ENCODE peak calls at places on chromosomes 11 and 22, in five cellular contexts. One of them, this sample, is unnamed.
A peak's percentile ranks its signal among the peaks of the same experiment; 100 is the strongest.

GRCh38 chr11:119258180-119258579 is 52.0 kb downstream of the CBL start:
- DNase-seq in RWPE1: no peak
- DNase-seq in H1: no peak
- DNase-seq in colonic mucosa: no peak
- DNase-seq in pancreas: no peak
- DNase-seq in this sample: no peak

GRCh38 chr22:44668886-44669724 is 32.9 kb upstream of the PRR5 start:
- DNase-seq in RWPE1: no peak
- DNase-seq in H1: no peak
- DNase-seq in colonic mucosa: no peak
- DNase-seq in pancreas: no peak
- DNase-seq in this sample: no peak

GRCh38 chr22:20115691-20116375 is at the start of gene RANBP1:
- DNase-seq in RWPE1: no peak
- DNase-seq in H1: no peak
- DNase-seq in colonic mucosa: no peak
- DNase-seq in pancreas: no peak
- DNase-seq in this sample: no peak

GRCh38 chr11:44899959-44900358 is 50.7 kb downstream of the TP53I11 start:
- DNase-seq in RWPE1: peak; percentile 71
- DNase-seq in H1: no peak
- DNase-seq in colonic mucosa: no peak
- DNase-seq in pancreas: no peak
- DNase-seq in this sample: no peak

GRCh38 chr11:104968365-104968855 is at the start of gene CASP4:
- DNase-seq in RWPE1: peak; percentile 64
- DNase-seq in H1: no peak
- DNase-seq in colonic mucosa: peak; percentile 53
- DNase-seq in pancreas: peak; percentile 22
- DNase-seq in this sample: no peak

GRCh38 chr11:126543691-126544090 is 188.2 kb downstream of the ST3GAL4 start:
- DNase-seq in RWPE1: no peak
- DNase-seq in H1: no peak
- DNase-seq in colonic mucosa: no peak
- DNase-seq in pancreas: no peak
- DNase-seq in this sample: no peak

GRCh38 chr11:117380676-117381075 is 53.0 kb downstream of the CEP164 start:
- DNase-seq in RWPE1: no peak
- DNase-seq in H1: no peak
- DNase-seq in colonic mucosa: no peak
- DNase-seq in pancreas: no peak
- DNase-seq in this sample: no peak

GRCh38 chr22:45594123-45594941 is 77.3 kb upstream of the ATXN10 start:
- DNase-seq in RWPE1: no peak
- DNase-seq in H1: no peak
- DNase-seq in colonic mucosa: no peak
- DNase-seq in pancreas: no peak
- DNase-seq in this sample: no peak

GRCh38 chr22:43832393-43833265 is 20.5 kb upstream of the EFCAB6 start:
- DNase-seq in RWPE1: no peak
- DNase-seq in H1: no peak
- DNase-seq in colonic mucosa: no peak
- DNase-seq in pancreas: no peak
- DNase-seq in this sample: no peak

GRCh38 chr11:45609902-45610301 is 55.5 kb downstream of the CHST1 start:
- DNase-seq in RWPE1: no peak
- DNase-seq in H1: no peak
- DNase-seq in colonic mucosa: no peak
- DNase-seq in pancreas: no peak
- DNase-seq in this sample: no peak

GRCh38 chr22:31844941-31845340 is 91.1 kb downstream of the DEPDC5 start:
- DNase-seq in RWPE1: no peak
- DNase-seq in H1: no peak
- DNase-seq in colonic mucosa: no peak
- DNase-seq in pancreas: no peak
- DNase-seq in this sample: no peak

GRCh38 chr11:106398396-106399074 is 321.1 kb downstream of the AASDHPPT start:
- DNase-seq in RWPE1: no peak
- DNase-seq in H1: no peak
- DNase-seq in colonic mucosa: no peak
- DNase-seq in pancreas: no peak
- DNase-seq in this sample: no peak

GRCh38 chr11:46003647-46004046 is 81.2 kb downstream of the LARGE2 start:
- DNase-seq in RWPE1: no peak
- DNase-seq in H1: no peak
- DNase-seq in colonic mucosa: no peak
- DNase-seq in pancreas: no peak
- DNase-seq in this sample: no peak

GRCh38 chr11:28659716-28660348 is 551.6 kb downstream of the METTL15 start:
- DNase-seq in RWPE1: no peak
- DNase-seq in H1: no peak
- DNase-seq in colonic mucosa: no peak
- DNase-seq in pancreas: no peak
- DNase-seq in this sample: no peak

GRCh38 chr22:43669190-43669589 is 142.9 kb downstream of the EFCAB6 start:
- DNase-seq in RWPE1: no peak
- DNase-seq in H1: no peak
- DNase-seq in colonic mucosa: no peak
- DNase-seq in pancreas: no peak
- DNase-seq in this sample: no peak

GRCh38 chr11:128613300-128613995 is 26.1 kb upstream of the ETS1 start:
- DNase-seq in RWPE1: no peak
- DNase-seq in H1: no peak
- DNase-seq in colonic mucosa: no peak
- DNase-seq in pancreas: no peak
- DNase-seq in this sample: no peak

DNA sequence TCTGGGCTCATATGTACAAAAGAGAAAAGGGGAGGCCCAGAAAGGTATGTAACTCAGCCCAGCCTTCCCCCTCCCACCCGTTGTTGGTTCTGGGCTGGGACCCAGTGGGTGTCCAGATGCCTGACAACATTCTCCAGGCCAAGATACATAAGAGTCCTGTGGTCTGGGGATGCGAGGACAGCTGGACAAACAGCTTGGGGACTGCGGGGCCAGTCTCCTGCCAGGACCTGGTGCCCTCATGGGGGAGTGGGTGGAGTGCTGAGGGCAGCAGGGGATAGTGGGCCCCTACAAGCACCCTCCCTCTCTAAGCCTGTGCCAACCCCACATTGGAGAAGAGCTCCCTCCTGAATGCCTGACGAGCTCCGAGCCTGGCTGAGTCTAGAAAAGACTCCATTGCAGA is 3.5 kb upstream of the SLC22A6 start:
- DNase-seq in RWPE1: no peak
- DNase-seq in H1: no peak
- DNase-seq in colonic mucosa: no peak
- DNase-seq in pancreas: no peak
- DNase-seq in this sample: no peak
- TF ChIP-seq CTCF in RWPE1: no peak
- TF ChIP-seq CTCF in H1: no peak
- TF ChIP-seq CTCF in colonic mucosa: no peak
- TF ChIP-seq CTCF in pancreas: no peak
- TF ChIP-seq CTCF in this sample: no peak

GRCh38 chr11:33323421-33323820 is 66.2 kb downstream of the HIPK3 start:
- DNase-seq in RWPE1: no peak
- DNase-seq in H1: no peak
- DNase-seq in colonic mucosa: no peak
- DNase-seq in pancreas: no peak
- DNase-seq in this sample: no peak
- TF ChIP-seq CTCF in RWPE1: no peak
- TF ChIP-seq CTCF in H1: no peak
- TF ChIP-seq CTCF in colonic mucosa: no peak
- TF ChIP-seq CTCF in pancreas: no peak
- TF ChIP-seq CTCF in this sample: no peak

GRCh38 chr11:18692941-18693760 is 5.4 kb upstream of the TMEM86A start:
- DNase-seq in RWPE1: no peak
- DNase-seq in H1: no peak
- DNase-seq in colonic mucosa: no peak
- DNase-seq in pancreas: no peak
- DNase-seq in this sample: no peak
- TF ChIP-seq CTCF in RWPE1: no peak
- TF ChIP-seq CTCF in H1: no peak
- TF ChIP-seq CTCF in colonic mucosa: no peak
- TF ChIP-seq CTCF in pancreas: no peak
- TF ChIP-seq CTCF in this sample: no peak

DNA sequence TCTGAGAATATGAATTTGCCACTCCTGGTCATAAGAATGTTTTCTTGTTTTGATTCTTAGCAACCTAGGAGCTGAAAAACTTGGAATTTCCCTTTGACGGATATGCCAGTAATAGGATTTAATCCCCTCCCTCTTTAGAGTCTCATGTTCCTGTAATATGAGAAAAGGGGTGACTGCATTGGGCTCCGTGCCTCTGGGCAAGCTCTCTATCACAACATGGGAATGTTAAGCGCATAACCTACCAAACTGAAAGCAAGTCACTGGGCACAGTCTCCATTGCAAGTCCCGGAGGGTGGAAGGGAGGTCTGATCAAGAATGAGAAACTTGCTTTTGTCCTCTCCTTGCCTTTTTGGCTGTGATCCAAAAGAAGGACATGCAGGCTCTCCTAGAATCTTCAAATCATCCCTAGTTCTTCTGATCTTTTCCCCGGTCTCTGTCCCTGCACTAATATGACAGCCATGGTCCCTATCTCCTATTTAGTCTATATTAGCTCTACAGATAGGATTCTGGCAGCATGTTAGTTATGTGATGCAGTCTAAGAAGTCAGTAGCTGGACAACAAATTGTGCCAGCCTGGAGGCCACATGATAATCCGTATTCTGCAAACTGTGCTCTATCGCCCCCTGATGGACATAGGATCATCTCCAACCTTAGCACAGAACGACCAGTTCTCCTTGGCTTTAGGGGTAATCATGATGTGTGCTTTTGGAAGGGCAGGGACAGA is 11.7 kb downstream of the OR10D3 start:
- DNase-seq in RWPE1: peak; percentile 38
- DNase-seq in H1: no peak
- DNase-seq in colonic mucosa: peak; percentile 75
- DNase-seq in pancreas: no peak
- DNase-seq in this sample: no peak
- TF ChIP-seq CTCF in RWPE1: peak; percentile 66
- TF ChIP-seq CTCF in H1: peak; percentile 74
- TF ChIP-seq CTCF in colonic mucosa: peak; percentile 73
- TF ChIP-seq CTCF in pancreas: peak; percentile 47
- TF ChIP-seq CTCF in this sample: peak; percentile 82

GRCh38 chr11:49221112-49221511 is 12.7 kb upstream of the FOLH1 start:
- DNase-seq in RWPE1: no peak
- DNase-seq in H1: no peak
- DNase-seq in colonic mucosa: no peak
- DNase-seq in pancreas: no peak
- DNase-seq in this sample: no peak
- TF ChIP-seq CTCF in RWPE1: no peak
- TF ChIP-seq CTCF in H1: no peak
- TF ChIP-seq CTCF in colonic mucosa: no peak
- TF ChIP-seq CTCF in pancreas: no peak
- TF ChIP-seq CTCF in this sample: no peak

GRCh38 chr11:76698321-76699043 is 27.9 kb upstream of the LRRC32 start:
- DNase-seq in RWPE1: no peak
- DNase-seq in H1: peak; percentile 27
- DNase-seq in colonic mucosa: no peak
- DNase-seq in pancreas: no peak
- DNase-seq in this sample: no peak
- TF ChIP-seq CTCF in RWPE1: no peak
- TF ChIP-seq CTCF in H1: peak; percentile 74
- TF ChIP-seq CTCF in colonic mucosa: no peak
- TF ChIP-seq CTCF in pancreas: no peak
- TF ChIP-seq CTCF in this sample: peak; percentile 64

GRCh38 chr11:47269002-47269828 is 718 bp upstream of the MADD start:
- DNase-seq in RWPE1: peak; percentile 90
- DNase-seq in H1: no peak
- DNase-seq in colonic mucosa: peak; percentile 91
- DNase-seq in pancreas: peak; percentile 89
- DNase-seq in this sample: peak; percentile 91

GRCh38 chr11:47271961-47272661 is 2.2 kb downstream of the MADD start:
- DNase-seq in RWPE1: no peak
- DNase-seq in H1: no peak
- DNase-seq in colonic mucosa: peak; percentile 51
- DNase-seq in pancreas: peak; percentile 58
- DNase-seq in this sample: no peak

GRCh38 chr11:47269829-47270305 is at the start of gene MADD:
- DNase-seq in RWPE1: peak; percentile 88
- DNase-seq in H1: no peak
- DNase-seq in colonic mucosa: peak; percentile 85
- DNase-seq in pancreas: peak; percentile 84
- DNase-seq in this sample: peak; percentile 87

GRCh38 chr11:47271328-47271727 is 1.4 kb downstream of the MADD start:
- DNase-seq in RWPE1: no peak
- DNase-seq in H1: no peak
- DNase-seq in colonic mucosa: no peak
- DNase-seq in pancreas: no peak
- DNase-seq in this sample: no peak

DNA sequence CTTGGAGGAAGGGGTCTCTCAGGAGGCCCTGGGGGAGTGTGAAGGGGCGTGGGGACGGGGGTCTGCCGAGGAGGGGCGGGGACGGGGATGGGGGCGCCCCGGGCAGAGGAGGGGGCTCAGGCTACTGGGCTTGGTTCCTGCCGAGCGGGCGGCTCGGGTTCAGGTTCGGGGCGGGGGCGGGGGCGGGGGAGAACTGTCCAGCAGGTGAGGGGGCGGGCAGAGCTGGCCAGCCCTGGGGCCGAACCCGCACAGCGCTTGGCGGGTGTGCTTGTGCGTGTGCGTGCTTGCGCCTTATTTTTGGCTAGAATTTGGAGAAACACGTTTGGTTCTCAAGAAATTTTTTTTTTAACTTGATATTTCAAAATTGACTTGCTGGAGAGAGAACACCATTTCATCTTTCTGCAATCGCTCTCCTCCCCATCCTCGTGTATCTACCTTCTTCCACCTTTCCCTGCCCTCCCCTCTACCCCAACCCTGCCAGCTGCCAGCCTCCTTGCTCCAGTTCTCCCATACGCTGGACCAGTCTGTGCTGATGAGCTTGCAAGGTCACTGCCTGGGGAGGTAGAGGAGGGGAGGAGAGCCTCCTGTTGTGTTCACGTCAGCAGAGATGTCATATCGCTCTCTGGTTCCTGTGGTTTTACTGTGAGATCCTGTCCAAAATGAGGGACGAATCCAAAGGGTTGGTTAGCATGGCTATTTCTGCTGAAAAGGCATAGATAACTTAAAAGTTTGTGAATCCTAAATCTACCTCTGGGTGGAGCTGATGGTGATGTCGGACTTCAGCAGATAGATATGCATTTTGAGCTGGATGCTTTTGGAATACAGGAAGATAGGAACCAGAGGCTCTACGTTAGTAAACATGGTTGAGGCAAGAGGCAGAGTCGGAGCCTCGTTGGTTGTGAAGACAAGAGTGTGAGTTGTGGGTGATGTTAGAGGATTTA is 668 bp downstream of the MADD start:
- DNase-seq in RWPE1: peak; percentile 36
- DNase-seq in H1: no peak
- DNase-seq in colonic mucosa: peak; percentile 53
- DNase-seq in pancreas: peak; percentile 31
- DNase-seq in this sample: no peak
- TF ChIP-seq CTCF in RWPE1: peak; percentile 31
- TF ChIP-seq CTCF in H1: no peak
- TF ChIP-seq CTCF in colonic mucosa: no peak
- TF ChIP-seq CTCF in pancreas: no peak
- TF ChIP-seq CTCF in this sample: no peak

GRCh38 chr11:113553905-113554304 is 78.7 kb upstream of the DRD2 start:
- DNase-seq in RWPE1: no peak
- DNase-seq in H1: no peak
- DNase-seq in colonic mucosa: no peak
- DNase-seq in pancreas: no peak
- DNase-seq in this sample: no peak
- TF ChIP-seq CTCF in RWPE1: no peak
- TF ChIP-seq CTCF in H1: peak; percentile 28
- TF ChIP-seq CTCF in colonic mucosa: no peak
- TF ChIP-seq CTCF in pancreas: no peak
- TF ChIP-seq CTCF in this sample: peak; percentile 56